ENCODE peak calls at places on chromosomes 13 and 19, in five cellular contexts. One of them, this sample, is unnamed.

GRCh38 chr13:74883834-74884233 is 598.1 kb downstream of the TBC1D4 start:
- DNase-seq in glomerular endothelial cell: no peak
- DNase-seq in WERI-Rb-1: no peak
- DNase-seq in colonic mucosa: no peak
- DNase-seq in activated T-cell treated with anti-CD3 and anti-CD28 coated beads, Interleukin-2, amount 50 U/mL, for 24 hours: no peak
- DNase-seq in this sample: no peak

GRCh38 chr13:104024416-104025170 is 958.4 kb upstream of the SLC10A2 start:
- DNase-seq in glomerular endothelial cell: no peak
- DNase-seq in WERI-Rb-1: no peak
- DNase-seq in colonic mucosa: no peak
- DNase-seq in activated T-cell treated with anti-CD3 and anti-CD28 coated beads, Interleukin-2, amount 50 U/mL, for 24 hours: no peak
- DNase-seq in this sample: no peak

GRCh38 chr13:98570929-98571372 is 6.0 kb downstream of the STK24 start:
- DNase-seq in glomerular endothelial cell: no peak
- DNase-seq in WERI-Rb-1: no peak
- DNase-seq in colonic mucosa: peak; percentile 57
- DNase-seq in activated T-cell treated with anti-CD3 and anti-CD28 coated beads, Interleukin-2, amount 50 U/mL, for 24 hours: no peak
- DNase-seq in this sample: no peak

GRCh38 chr13:101751488-101751887 is 299.0 kb downstream of the ITGBL1 start:
- DNase-seq in glomerular endothelial cell: peak; percentile 70
- DNase-seq in WERI-Rb-1: no peak
- DNase-seq in colonic mucosa: no peak
- DNase-seq in activated T-cell treated with anti-CD3 and anti-CD28 coated beads, Interleukin-2, amount 50 U/mL, for 24 hours: no peak
- DNase-seq in this sample: no peak

GRCh38 chr19:6616011-6616410 is 25.1 kb upstream of the CD70 start:
- DNase-seq in glomerular endothelial cell: no peak
- DNase-seq in WERI-Rb-1: no peak
- DNase-seq in colonic mucosa: no peak
- DNase-seq in activated T-cell treated with anti-CD3 and anti-CD28 coated beads, Interleukin-2, amount 50 U/mL, for 24 hours: no peak
- DNase-seq in this sample: no peak

GRCh38 chr13:42574011-42574410 is at the start of gene TNFSF11:
- DNase-seq in glomerular endothelial cell: no peak
- DNase-seq in WERI-Rb-1: no peak
- DNase-seq in colonic mucosa: no peak
- DNase-seq in activated T-cell treated with anti-CD3 and anti-CD28 coated beads, Interleukin-2, amount 50 U/mL, for 24 hours: peak; percentile 61
- DNase-seq in this sample: no peak

GRCh38 chr19:46471116-46471733 is at the start of gene PNMA8A:
- DNase-seq in glomerular endothelial cell: no peak
- DNase-seq in WERI-Rb-1: peak; percentile 87
- DNase-seq in colonic mucosa: no peak
- DNase-seq in activated T-cell treated with anti-CD3 and anti-CD28 coated beads, Interleukin-2, amount 50 U/mL, for 24 hours: no peak
- DNase-seq in this sample: peak; percentile 79

GRCh38 chr19:38729653-38730469 is 14.4 kb downstream of the CAPN12 start:
- DNase-seq in glomerular endothelial cell: no peak
- DNase-seq in WERI-Rb-1: peak; percentile 88
- DNase-seq in colonic mucosa: peak; percentile 77
- DNase-seq in activated T-cell treated with anti-CD3 and anti-CD28 coated beads, Interleukin-2, amount 50 U/mL, for 24 hours: peak; percentile 85
- DNase-seq in this sample: peak; percentile 86

GRCh38 chr13:42893346-42893745 is 98.7 kb downstream of the EPSTI1 start:
- DNase-seq in glomerular endothelial cell: no peak
- DNase-seq in WERI-Rb-1: no peak
- DNase-seq in colonic mucosa: no peak
- DNase-seq in activated T-cell treated with anti-CD3 and anti-CD28 coated beads, Interleukin-2, amount 50 U/mL, for 24 hours: no peak
- DNase-seq in this sample: no peak

GRCh38 chr19:7287716-7288115 is 6.5 kb downstream of the INSR start:
- DNase-seq in glomerular endothelial cell: no peak
- DNase-seq in WERI-Rb-1: no peak
- DNase-seq in colonic mucosa: no peak
- DNase-seq in activated T-cell treated with anti-CD3 and anti-CD28 coated beads, Interleukin-2, amount 50 U/mL, for 24 hours: no peak
- DNase-seq in this sample: no peak

GRCh38 chr13:107157272-107157671 is 589.3 kb upstream of the ARGLU1 start:
- DNase-seq in glomerular endothelial cell: no peak
- DNase-seq in WERI-Rb-1: no peak
- DNase-seq in colonic mucosa: no peak
- DNase-seq in activated T-cell treated with anti-CD3 and anti-CD28 coated beads, Interleukin-2, amount 50 U/mL, for 24 hours: no peak
- DNase-seq in this sample: no peak

GRCh38 chr13:26681036-26681435 is 79.5 kb downstream of the GPR12 start:
- DNase-seq in glomerular endothelial cell: no peak
- DNase-seq in WERI-Rb-1: no peak
- DNase-seq in colonic mucosa: no peak
- DNase-seq in activated T-cell treated with anti-CD3 and anti-CD28 coated beads, Interleukin-2, amount 50 U/mL, for 24 hours: no peak
- DNase-seq in this sample: no peak

GRCh38 chr19:48656840-48657474 is 11.0 kb upstream of the CA11 start:
- DNase-seq in glomerular endothelial cell: no peak
- DNase-seq in WERI-Rb-1: no peak
- DNase-seq in colonic mucosa: no peak
- DNase-seq in activated T-cell treated with anti-CD3 and anti-CD28 coated beads, Interleukin-2, amount 50 U/mL, for 24 hours: no peak
- DNase-seq in this sample: no peak

GRCh38 chr19:17289489-17289888 is 7.8 kb downstream of the ANKLE1 start:
- DNase-seq in glomerular endothelial cell: peak; percentile 77
- DNase-seq in WERI-Rb-1: peak; percentile 55
- DNase-seq in colonic mucosa: peak; percentile 68
- DNase-seq in activated T-cell treated with anti-CD3 and anti-CD28 coated beads, Interleukin-2, amount 50 U/mL, for 24 hours: peak; percentile 68
- DNase-seq in this sample: peak; percentile 79